ENCODE peak calls at places on chromosomes 13 and 19, in seven cellular contexts. Y is dorsolateral prefrontal cortex, O is mammary epithelial cell, W is fibroblast of lung, S is GM03348, V is PC-9, B is AG09319. H is an unnamed sample.

GRCh38 chr13:99380402-99380801 is 73.2 kb upstream of the GPR183 start:
- DNase-seq in Y (no peak), O (no peak), W (no peak), S (no peak), V (no peak), B (no peak), H (no peak)

GRCh38 chr19:34226036-34226435 is 28.3 kb upstream of the GARRE1 start:
- DNase-seq in Y (no peak), O (no peak), W (no peak), S (no peak), V (no peak), B (no peak), H (no peak)

GRCh38 chr13:35988648-35989081 is 142.5 kb downstream of the DCLK1 start:
- DNase-seq in Y (no peak), O (peak), W (peak), S (no peak), V (no peak), B (no peak), H (peak)

GRCh38 chr13:52399037-52399436 is 6.9 kb downstream of the THSD1 start:
- DNase-seq in Y (no peak), O (no peak), W (no peak), S (no peak), V (no peak), B (no peak), H (no peak)

GRCh38 chr19:6532244-6532999 is 1.6 kb downstream of the TNFSF9 start:
- DNase-seq in Y (no peak), O (no peak), W (no peak), S (no peak), V (no peak), B (no peak), H (no peak)

GRCh38 chr19:46898731-46899130 is 37.9 kb downstream of the ARHGAP35 start:
- DNase-seq in Y (no peak), O (peak), W (peak), S (peak), V (no peak), B (no peak), H (peak)

GRCh38 chr19:1295169-1296012 is 9.7 kb downstream of the EFNA2 start:
- DNase-seq in Y (no peak), O (no peak), W (no peak), S (peak), V (no peak), B (no peak), H (no peak)

GRCh38 chr19:53813996-53814395 is 10.1 kb downstream of the NLRP12 start:
- DNase-seq in Y (no peak), O (peak), W (no peak), S (peak), V (no peak), B (no peak), H (no peak)

GRCh38 chr13:25415196-25415595 is 43.4 kb downstream of the ATP8A2 start:
- DNase-seq in Y (no peak), O (no peak), W (no peak), S (no peak), V (no peak), B (no peak), H (no peak)

GRCh38 chr19:7870571-7871279 is 3.5 kb downstream of the PRR36 start:
- DNase-seq in Y (no peak), O (peak), W (peak), S (no peak), V (peak), B (no peak), H (peak)

GRCh38 chr19:44653977-44654784 is 10.5 kb downstream of the PVR start:
- DNase-seq in Y (peak), O (peak), W (peak), S (no peak), V (peak), B (no peak), H (peak)

GRCh38 chr13:113607477-113608245 is 23.1 kb downstream of the TFDP1 start:
- DNase-seq in Y (no peak), O (no peak), W (no peak), S (no peak), V (no peak), B (no peak), H (no peak)

GRCh38 chr13:51286135-51287002 is 53.1 kb upstream of the SERPINE3 start:
- DNase-seq in Y (peak), O (peak), W (peak), S (peak), V (peak), B (peak), H (peak)

GRCh38 chr13:113144255-113144629 is 14.2 kb upstream of the PROZ start:
- DNase-seq in Y (no peak), O (no peak), W (no peak), S (no peak), V (no peak), B (no peak), H (no peak)

GRCh38 chr13:26895081-26895807 is 134.7 kb upstream of the GPR12 start:
- DNase-seq in Y (no peak), O (no peak), W (no peak), S (no peak), V (no peak), B (no peak), H (peak)

GRCh38 chr19:6241680-6242079 is 38.1 kb downstream of the MLLT1 start:
- DNase-seq in Y (peak), O (no peak), W (no peak), S (no peak), V (no peak), B (no peak), H (no peak)

GRCh38 chr19:18049390-18049789 is 37.3 kb downstream of the IL12RB1 start:
- DNase-seq in Y (peak), O (no peak), W (peak), S (peak), V (no peak), B (no peak), H (peak)

GRCh38 chr19:35846038-35846668 is 6.2 kb downstream of the NPHS1 start:
- DNase-seq in Y (no peak), O (no peak), W (no peak), S (no peak), V (no peak), B (no peak), H (no peak)

GRCh38 chr19:13959962-13960862 is 7.9 kb downstream of the DCAF15 start:
- DNase-seq in Y (no peak), O (no peak), W (no peak), S (peak), V (no peak), B (no peak), H (no peak)

GRCh38 chr13:22757530-22758120 is 423.2 kb upstream of the SGCG start:
- DNase-seq in Y (no peak), O (no peak), W (peak), S (peak), V (no peak), B (no peak), H (peak)

GRCh38 chr13:58955546-58956385 is 1208.0 kb downstream of the DIAPH3 start:
- DNase-seq in Y (no peak), O (no peak), W (no peak), S (no peak), V (no peak), B (no peak), H (no peak)

GRCh38 chr13:114077938-114078335 is 54.5 kb downstream of the RASA3 start:
- DNase-seq in Y (peak), O (no peak), W (peak), S (peak), V (peak), B (peak), H (peak)

GRCh38 chr19:13225973-13226865 is 76.0 kb downstream of the IER2 start:
- DNase-seq in Y (no peak), O (no peak), W (no peak), S (no peak), V (no peak), B (no peak), H (no peak)

GRCh38 chr13:113838711-113839201 is 25.1 kb downstream of the GAS6 start:
- DNase-seq in Y (no peak), O (no peak), W (no peak), S (no peak), V (no peak), B (no peak), H (no peak)

GRCh38 chr19:40756502-40757110 is 5.6 kb downstream of the SNRPA start:
- DNase-seq in Y (no peak), O (peak), W (no peak), S (no peak), V (no peak), B (no peak), H (no peak)